ENCODE peak calls at places on chromosomes 6 and 20, in four cellular contexts. D is uterus, R is left lung, Q is tibial artery. W is an unnamed sample.
A peak's percentile ranks its signal among the peaks of the same experiment; 100 is the strongest.

GRCh38 chr6:69398729-69399128 is 398.1 kb downstream of the LMBRD1 start:
- DNase-seq in D (no peak), Q (no peak), R (no peak), W (no peak)

GRCh38 chr6:40532349-40533028 is 54.7 kb downstream of the LRFN2 start:
- DNase-seq in R (no peak), D (no peak), Q (no peak), W (no peak)

GRCh38 chr6:31128093-31128676 is 7.9 kb upstream of the CDSN start:
- DNase-seq in Q (peak; percentile 45), R (no peak), D (peak; percentile 67), W (no peak)

GRCh38 chr20:25356294-25356933 is 34.2 kb downstream of the ABHD12 start:
- DNase-seq in R (no peak), Q (no peak), D (no peak), W (no peak)

GRCh38 chr6:90072961-90073464 is 178.7 kb downstream of the GJA10 start:
- DNase-seq in Q (no peak), R (no peak), D (no peak), W (no peak)

GRCh38 chr6:137892271-137892708 is 25.2 kb downstream of the TNFAIP3 start:
- DNase-seq in D (no peak), R (no peak), Q (no peak), W (no peak)

GRCh38 chr6:47593979-47594378 is 104.4 kb upstream of the ADGRF4 start:
- DNase-seq in D (no peak), Q (no peak), R (no peak), W (no peak)

GRCh38 chr6:1712451-1712850 is 102.7 kb downstream of the FOXC1 start:
- DNase-seq in Q (no peak), R (no peak), D (no peak), W (no peak)

GRCh38 chr6:145705561-145705960 is 29.8 kb downstream of the EPM2A start:
- DNase-seq in Q (no peak), D (no peak), R (no peak), W (no peak)

GRCh38 chr6:130624046-130624445 is 203.2 kb upstream of the SMLR1 start:
- DNase-seq in R (no peak), D (no peak), Q (no peak), W (no peak)

GRCh38 chr6:170042596-170043118 is 248.2 kb downstream of the DLL1 start:
- DNase-seq in Q (no peak), D (no peak), R (no peak), W (no peak)

GRCh38 chr6:119848706-119849105 is 499.1 kb upstream of the MAN1A1 start:
- DNase-seq in D (no peak), Q (no peak), R (no peak), W (no peak)

GRCh38 chr20:4949833-4950178 is 51.5 kb downstream of the SLC23A2 start:
- DNase-seq in D (peak; percentile 50), R (no peak), Q (no peak), W (no peak)

GRCh38 chr6:44627091-44627878 is 239.8 kb downstream of the CDC5L start:
- DNase-seq in R (peak; percentile 62), Q (peak; percentile 51), D (no peak), W (no peak)

GRCh38 chr6:54010340-54011276 is 100.6 kb upstream of the MLIP start:
- DNase-seq in R (no peak), Q (no peak), D (no peak), W (no peak)

GRCh38 chr6:17202526-17202925 is 78.6 kb upstream of the RBM24 start:
- DNase-seq in R (no peak), Q (no peak), D (no peak), W (no peak)

GRCh38 chr6:137043710-137044365 is 927 bp downstream of the IL20RA start:
- DNase-seq in D (peak; percentile 28), Q (no peak), R (no peak), W (no peak)

GRCh38 chr6:160917581-160917980 is 74.0 kb upstream of the MAP3K4 start:
- DNase-seq in Q (no peak), D (no peak), R (no peak), W (no peak)

GRCh38 chr6:135481786-135482369 is 15.7 kb downstream of the AHI1 start:
- DNase-seq in D (no peak), R (no peak), Q (no peak), W (no peak)

GRCh38 chr6:119856136-119856535 is 506.6 kb upstream of the MAN1A1 start:
- DNase-seq in Q (no peak), D (no peak), R (no peak), W (no peak)

GRCh38 chr6:30810813-30811329 is 66.5 kb upstream of the IER3 start:
- DNase-seq in R (no peak), Q (no peak), D (no peak), W (no peak)

GRCh38 chr20:8431538-8432434 is 299.7 kb downstream of the PLCB1 start:
- DNase-seq in D (peak; percentile 66), R (no peak), Q (no peak), W (no peak)

GRCh38 chr20:58669287-58670006 is 18.4 kb downstream of the STX16 start:
- DNase-seq in D (no peak), R (no peak), Q (no peak), W (no peak)

GRCh38 chr6:137765044-137765443 is 102.0 kb upstream of the TNFAIP3 start:
- DNase-seq in Q (no peak), R (no peak), D (no peak), W (no peak)

GRCh38 chr20:2221933-2222332 is 73.9 kb upstream of the TGM3 start:
- DNase-seq in D (no peak), R (no peak), Q (no peak), W (no peak)

GRCh38 chr6:15515226-15515625 is 147.6 kb downstream of the DTNBP1 start:
- DNase-seq in R (no peak), D (no peak), Q (no peak), W (no peak)

GRCh38 chr6:15515660-15516375 is 147.0 kb downstream of the DTNBP1 start:
- DNase-seq in D (no peak), Q (no peak), R (no peak), W (no peak)

GRCh38 chr6:15512126-15512525 is 150.7 kb downstream of the DTNBP1 start:
- DNase-seq in D (no peak), R (no peak), Q (no peak), W (no peak)

GRCh38 chr6:15513131-15513771 is 149.6 kb downstream of the DTNBP1 start:
- DNase-seq in R (no peak), Q (no peak), D (no peak), W (no peak)

DNA sequence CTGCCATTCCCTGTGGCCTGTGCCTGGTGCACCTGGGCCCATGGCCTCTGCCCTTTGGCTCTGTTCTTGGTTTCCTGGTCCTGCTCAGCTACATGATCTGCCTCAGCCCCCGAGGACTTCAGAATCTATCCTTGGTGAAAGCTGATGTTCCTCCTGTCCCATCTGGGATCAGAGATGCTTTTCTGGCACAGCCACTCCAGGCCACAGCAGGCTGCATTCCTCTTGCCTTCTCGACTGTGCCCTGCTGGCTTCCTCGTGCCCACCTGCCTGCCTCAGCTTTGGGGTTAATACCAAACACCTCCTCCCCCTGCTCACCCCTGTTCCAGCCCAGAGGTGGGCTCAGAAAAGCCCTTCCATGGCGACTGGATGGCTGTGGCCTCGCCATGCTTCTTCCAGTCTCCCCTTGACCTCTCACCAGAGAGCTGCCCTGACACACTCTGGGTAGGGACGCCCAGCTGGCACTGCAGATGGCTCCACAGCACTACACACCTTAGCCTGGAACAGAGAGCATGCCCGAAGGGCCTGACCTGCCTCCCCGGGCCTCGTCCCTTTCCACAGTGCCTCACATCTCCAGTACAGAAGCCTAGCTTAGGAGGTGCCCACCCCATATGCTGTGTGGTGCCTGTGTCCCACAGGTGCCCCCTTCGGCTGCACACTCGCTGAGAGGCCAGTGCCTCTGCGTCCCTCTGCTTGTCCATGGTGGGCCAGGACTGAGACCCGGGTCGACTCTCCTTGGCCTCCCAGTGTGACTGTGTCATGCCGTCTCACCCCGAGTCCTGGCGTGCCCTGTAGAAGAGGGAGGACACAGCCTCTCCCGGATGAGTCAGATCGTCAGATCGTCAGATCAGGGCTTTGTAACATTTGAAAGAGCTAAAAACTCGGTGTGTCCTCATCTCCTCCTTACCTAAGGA is 148.8 kb downstream of the DTNBP1 start:
- DNase-seq in D (no peak), Q (no peak), R (no peak), W (no peak)
- H3K36me3 ChIP-seq in D (no peaks in the 10 kb centered on the region), Q (peaks cover 91% of the 10 kb centered on the region), R (peaks cover 90% of the 10 kb centered on the region), W (peaks cover 1% of the 10 kb centered on the region)

GRCh38 chr6:35183281-35183680 is 30.5 kb upstream of the SCUBE3 start:
- DNase-seq in R (no peak), Q (no peak), D (no peak), W (no peak)
- H3K27me3 ChIP-seq in R (no peaks in the 10 kb centered on the region), Q (no peaks in the 10 kb centered on the region), D (no peaks in the 10 kb centered on the region), W (no peaks in the 10 kb centered on the region)

GRCh38 chr20:49098136-49098535 is 52.0 kb downstream of the CSE1L start:
- DNase-seq in R (no peak), Q (no peak), D (no peak), W (no peak)
- H3K36me3 ChIP-seq in R (peaks cover 95% of the 10 kb centered on the region), Q (peaks cover 87% of the 10 kb centered on the region), D (no peaks in the 10 kb centered on the region), W (peaks cover 3% of the 10 kb centered on the region)

GRCh38 chr6:158705386-158706126 is 55.7 kb downstream of the SYTL3 start:
- DNase-seq in Q (no peak), R (no peak), D (no peak), W (no peak)
- H3K27me3 ChIP-seq in Q (no peaks in the 10 kb centered on the region), R (no peaks in the 10 kb centered on the region), D (no peaks in the 10 kb centered on the region), W (no peaks in the 10 kb centered on the region)

W was measured in kidney epithelial cell.